ENCODE peak calls at places on chromosomes 5 and 9, in eight cellular contexts. One of them, this sample, is unnamed.

GRCh38 chr9:81499021-81499454 is 190.3 kb downstream of the TLE1 start:
- DNase-seq in coronary artery: no peak
- DNase-seq in heart left ventricle: no peak
- DNase-seq in fibroblast of mammary gland: peak
- DNase-seq in cardiac fibroblast: peak
- DNase-seq in colonic mucosa: no peak
- DNase-seq in bronchial epithelial cell: no peak
- DNase-seq in Peyer's patch: no peak
- DNase-seq in this sample: no peak

GRCh38 chr5:5104550-5104949 is 35.6 kb upstream of the ADAMTS16 start:
- DNase-seq in coronary artery: no peak
- DNase-seq in heart left ventricle: no peak
- DNase-seq in fibroblast of mammary gland: no peak
- DNase-seq in cardiac fibroblast: no peak
- DNase-seq in colonic mucosa: no peak
- DNase-seq in bronchial epithelial cell: peak
- DNase-seq in Peyer's patch: no peak
- DNase-seq in this sample: no peak

GRCh38 chr5:180644825-180645608 is 4.4 kb downstream of the FLT4 start:
- DNase-seq in coronary artery: peak
- DNase-seq in heart left ventricle: no peak
- DNase-seq in fibroblast of mammary gland: no peak
- DNase-seq in cardiac fibroblast: no peak
- DNase-seq in colonic mucosa: no peak
- DNase-seq in bronchial epithelial cell: no peak
- DNase-seq in Peyer's patch: no peak
- DNase-seq in this sample: no peak

GRCh38 chr9:114366334-114367128 is 21.3 kb downstream of the AKNA start:
- DNase-seq in coronary artery: no peak
- DNase-seq in heart left ventricle: no peak
- DNase-seq in fibroblast of mammary gland: peak
- DNase-seq in cardiac fibroblast: peak
- DNase-seq in colonic mucosa: no peak
- DNase-seq in bronchial epithelial cell: peak
- DNase-seq in Peyer's patch: no peak
- DNase-seq in this sample: no peak

GRCh38 chr5:96067902-96068614 is 106.4 kb upstream of the ELL2 start:
- DNase-seq in coronary artery: no peak
- DNase-seq in heart left ventricle: no peak
- DNase-seq in fibroblast of mammary gland: peak
- DNase-seq in cardiac fibroblast: peak
- DNase-seq in colonic mucosa: peak
- DNase-seq in bronchial epithelial cell: peak
- DNase-seq in Peyer's patch: no peak
- DNase-seq in this sample: no peak

GRCh38 chr5:150649108-150649827 is 8.8 kb downstream of the SYNPO start:
- DNase-seq in coronary artery: peak
- DNase-seq in heart left ventricle: peak
- DNase-seq in fibroblast of mammary gland: no peak
- DNase-seq in cardiac fibroblast: no peak
- DNase-seq in colonic mucosa: no peak
- DNase-seq in bronchial epithelial cell: no peak
- DNase-seq in Peyer's patch: no peak
- DNase-seq in this sample: peak

GRCh38 chr9:123419091-123419490 is 63.1 kb downstream of the CRB2 start:
- DNase-seq in coronary artery: no peak
- DNase-seq in heart left ventricle: no peak
- DNase-seq in fibroblast of mammary gland: no peak
- DNase-seq in cardiac fibroblast: no peak
- DNase-seq in colonic mucosa: no peak
- DNase-seq in bronchial epithelial cell: no peak
- DNase-seq in Peyer's patch: no peak
- DNase-seq in this sample: no peak

GRCh38 chr5:28766565-28767158 is 1728.3 kb upstream of the CDH9 start:
- DNase-seq in coronary artery: no peak
- DNase-seq in heart left ventricle: no peak
- DNase-seq in fibroblast of mammary gland: peak
- DNase-seq in cardiac fibroblast: peak
- DNase-seq in colonic mucosa: no peak
- DNase-seq in bronchial epithelial cell: peak
- DNase-seq in Peyer's patch: no peak
- DNase-seq in this sample: no peak

GRCh38 chr9:69157751-69158466 is 16.2 kb upstream of the TJP2 start:
- DNase-seq in coronary artery: no peak
- DNase-seq in heart left ventricle: peak
- DNase-seq in fibroblast of mammary gland: peak
- DNase-seq in cardiac fibroblast: no peak
- DNase-seq in colonic mucosa: no peak
- DNase-seq in bronchial epithelial cell: no peak
- DNase-seq in Peyer's patch: no peak
- DNase-seq in this sample: no peak

GRCh38 chr5:79201206-79201605 is 34.7 kb upstream of the JMY start:
- DNase-seq in coronary artery: no peak
- DNase-seq in heart left ventricle: no peak
- DNase-seq in fibroblast of mammary gland: no peak
- DNase-seq in cardiac fibroblast: no peak
- DNase-seq in colonic mucosa: no peak
- DNase-seq in bronchial epithelial cell: no peak
- DNase-seq in Peyer's patch: no peak
- DNase-seq in this sample: no peak

DNA sequence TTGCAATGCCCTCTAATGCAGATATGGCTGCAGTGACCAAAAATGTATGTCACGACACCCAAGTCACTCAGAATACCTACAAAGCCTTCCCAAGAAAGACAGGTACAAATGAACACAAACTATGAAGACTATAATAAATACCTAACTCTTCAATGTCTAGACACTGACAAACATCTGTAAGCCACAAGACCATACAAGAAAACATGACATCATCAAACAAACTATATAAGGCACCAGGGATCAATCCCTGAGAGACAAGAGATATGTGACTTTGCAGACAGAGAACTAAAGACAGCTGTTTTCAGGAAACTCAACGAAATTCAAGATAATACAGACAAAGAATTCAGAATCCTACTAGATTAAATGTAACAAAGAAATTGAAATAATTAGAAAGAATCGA is 603.7 kb downstream of the CDH9 start:
- DNase-seq in coronary artery: no peak
- DNase-seq in heart left ventricle: no peak
- DNase-seq in fibroblast of mammary gland: no peak
- DNase-seq in cardiac fibroblast: no peak
- DNase-seq in colonic mucosa: no peak
- DNase-seq in bronchial epithelial cell: no peak
- DNase-seq in Peyer's patch: no peak
- DNase-seq in this sample: no peak
- TF ChIP-seq CTCF in coronary artery: no peak
- TF ChIP-seq CTCF in heart left ventricle: no peak
- TF ChIP-seq CTCF in fibroblast of mammary gland: no peak
- TF ChIP-seq CTCF in cardiac fibroblast: no peak
- TF ChIP-seq CTCF in colonic mucosa: no peak
- TF ChIP-seq CTCF in bronchial epithelial cell: no peak
- TF ChIP-seq CTCF in Peyer's patch: no peak
- TF ChIP-seq CTCF in this sample: no peak

GRCh38 chr9:120187758-120188157 is 392.2 kb downstream of the CDK5RAP2 start:
- DNase-seq in coronary artery: peak
- DNase-seq in heart left ventricle: no peak
- DNase-seq in fibroblast of mammary gland: no peak
- DNase-seq in cardiac fibroblast: no peak
- DNase-seq in colonic mucosa: no peak
- DNase-seq in bronchial epithelial cell: no peak
- DNase-seq in Peyer's patch: no peak
- DNase-seq in this sample: no peak
- TF ChIP-seq CTCF in coronary artery: no peak
- TF ChIP-seq CTCF in heart left ventricle: no peak
- TF ChIP-seq CTCF in fibroblast of mammary gland: no peak
- TF ChIP-seq CTCF in cardiac fibroblast: no peak
- TF ChIP-seq CTCF in colonic mucosa: no peak
- TF ChIP-seq CTCF in bronchial epithelial cell: no peak
- TF ChIP-seq CTCF in Peyer's patch: no peak
- TF ChIP-seq CTCF in this sample: no peak

GRCh38 chr9:92728831-92729734 is 35.5 kb downstream of the BICD2 start:
- DNase-seq in coronary artery: no peak
- DNase-seq in heart left ventricle: no peak
- DNase-seq in fibroblast of mammary gland: peak
- DNase-seq in cardiac fibroblast: peak
- DNase-seq in colonic mucosa: no peak
- DNase-seq in bronchial epithelial cell: no peak
- DNase-seq in Peyer's patch: peak
- DNase-seq in this sample: no peak
- TF ChIP-seq CTCF in coronary artery: no peak
- TF ChIP-seq CTCF in heart left ventricle: peak
- TF ChIP-seq CTCF in fibroblast of mammary gland: peak
- TF ChIP-seq CTCF in cardiac fibroblast: peak
- TF ChIP-seq CTCF in colonic mucosa: no peak
- TF ChIP-seq CTCF in bronchial epithelial cell: peak
- TF ChIP-seq CTCF in Peyer's patch: peak
- TF ChIP-seq CTCF in this sample: no peak

DNA sequence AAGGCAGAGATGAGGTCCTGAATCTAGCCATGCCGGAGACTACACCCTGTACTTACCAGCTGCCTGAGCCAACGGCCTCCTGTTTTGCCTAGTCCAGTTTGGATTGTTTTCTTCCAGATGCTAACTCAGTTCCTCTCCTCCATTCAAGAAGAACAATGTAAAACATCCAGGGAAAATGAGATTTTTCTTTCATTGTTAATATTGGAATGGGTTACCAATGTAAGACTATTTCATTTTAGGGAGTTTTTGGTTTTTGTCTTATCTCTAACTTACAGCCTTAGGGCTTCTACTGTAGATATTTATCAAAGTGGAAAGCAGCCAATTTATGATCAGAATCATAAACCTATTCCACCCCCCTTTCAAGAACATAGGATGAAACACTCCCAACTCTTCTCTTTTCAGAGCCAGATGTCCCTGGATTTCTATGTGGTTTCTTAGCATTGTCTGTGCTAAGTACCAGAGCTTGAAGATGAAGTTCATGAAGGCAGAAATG is 3.5 kb upstream of the VDAC1 start:
- DNase-seq in coronary artery: no peak
- DNase-seq in heart left ventricle: no peak
- DNase-seq in fibroblast of mammary gland: no peak
- DNase-seq in cardiac fibroblast: no peak
- DNase-seq in colonic mucosa: no peak
- DNase-seq in bronchial epithelial cell: no peak
- DNase-seq in Peyer's patch: no peak
- DNase-seq in this sample: no peak
- TF ChIP-seq CTCF in coronary artery: no peak
- TF ChIP-seq CTCF in heart left ventricle: no peak
- TF ChIP-seq CTCF in fibroblast of mammary gland: no peak
- TF ChIP-seq CTCF in cardiac fibroblast: no peak
- TF ChIP-seq CTCF in colonic mucosa: no peak
- TF ChIP-seq CTCF in bronchial epithelial cell: no peak
- TF ChIP-seq CTCF in Peyer's patch: no peak
- TF ChIP-seq CTCF in this sample: no peak

GRCh38 chr9:136255896-136256890 is 10.6 kb upstream of the QSOX2 start:
- DNase-seq in coronary artery: no peak
- DNase-seq in heart left ventricle: no peak
- DNase-seq in fibroblast of mammary gland: no peak
- DNase-seq in cardiac fibroblast: no peak
- DNase-seq in colonic mucosa: no peak
- DNase-seq in bronchial epithelial cell: no peak
- DNase-seq in Peyer's patch: no peak
- DNase-seq in this sample: no peak
- TF ChIP-seq CTCF in coronary artery: no peak
- TF ChIP-seq CTCF in heart left ventricle: no peak
- TF ChIP-seq CTCF in fibroblast of mammary gland: no peak
- TF ChIP-seq CTCF in cardiac fibroblast: no peak
- TF ChIP-seq CTCF in colonic mucosa: no peak
- TF ChIP-seq CTCF in bronchial epithelial cell: peak
- TF ChIP-seq CTCF in Peyer's patch: no peak
- TF ChIP-seq CTCF in this sample: no peak

GRCh38 chr5:172845190-172845975 is 11.3 kb downstream of the ERGIC1 start:
- DNase-seq in coronary artery: no peak
- DNase-seq in heart left ventricle: no peak
- DNase-seq in fibroblast of mammary gland: no peak
- DNase-seq in cardiac fibroblast: no peak
- DNase-seq in colonic mucosa: no peak
- DNase-seq in bronchial epithelial cell: no peak
- DNase-seq in Peyer's patch: no peak
- DNase-seq in this sample: no peak

GRCh38 chr5:172844577-172844838 is 10.5 kb downstream of the ERGIC1 start:
- DNase-seq in coronary artery: no peak
- DNase-seq in heart left ventricle: no peak
- DNase-seq in fibroblast of mammary gland: no peak
- DNase-seq in cardiac fibroblast: no peak
- DNase-seq in colonic mucosa: no peak
- DNase-seq in bronchial epithelial cell: no peak
- DNase-seq in Peyer's patch: no peak
- DNase-seq in this sample: no peak

GRCh38 chr5:172846249-172846648 is 12.2 kb downstream of the ERGIC1 start:
- DNase-seq in coronary artery: no peak
- DNase-seq in heart left ventricle: no peak
- DNase-seq in fibroblast of mammary gland: no peak
- DNase-seq in cardiac fibroblast: no peak
- DNase-seq in colonic mucosa: no peak
- DNase-seq in bronchial epithelial cell: peak
- DNase-seq in Peyer's patch: no peak
- DNase-seq in this sample: no peak

GRCh38 chr5:172846677-172847076 is 12.6 kb downstream of the ERGIC1 start:
- DNase-seq in coronary artery: no peak
- DNase-seq in heart left ventricle: no peak
- DNase-seq in fibroblast of mammary gland: no peak
- DNase-seq in cardiac fibroblast: no peak
- DNase-seq in colonic mucosa: no peak
- DNase-seq in bronchial epithelial cell: no peak
- DNase-seq in Peyer's patch: no peak
- DNase-seq in this sample: no peak

DNA sequence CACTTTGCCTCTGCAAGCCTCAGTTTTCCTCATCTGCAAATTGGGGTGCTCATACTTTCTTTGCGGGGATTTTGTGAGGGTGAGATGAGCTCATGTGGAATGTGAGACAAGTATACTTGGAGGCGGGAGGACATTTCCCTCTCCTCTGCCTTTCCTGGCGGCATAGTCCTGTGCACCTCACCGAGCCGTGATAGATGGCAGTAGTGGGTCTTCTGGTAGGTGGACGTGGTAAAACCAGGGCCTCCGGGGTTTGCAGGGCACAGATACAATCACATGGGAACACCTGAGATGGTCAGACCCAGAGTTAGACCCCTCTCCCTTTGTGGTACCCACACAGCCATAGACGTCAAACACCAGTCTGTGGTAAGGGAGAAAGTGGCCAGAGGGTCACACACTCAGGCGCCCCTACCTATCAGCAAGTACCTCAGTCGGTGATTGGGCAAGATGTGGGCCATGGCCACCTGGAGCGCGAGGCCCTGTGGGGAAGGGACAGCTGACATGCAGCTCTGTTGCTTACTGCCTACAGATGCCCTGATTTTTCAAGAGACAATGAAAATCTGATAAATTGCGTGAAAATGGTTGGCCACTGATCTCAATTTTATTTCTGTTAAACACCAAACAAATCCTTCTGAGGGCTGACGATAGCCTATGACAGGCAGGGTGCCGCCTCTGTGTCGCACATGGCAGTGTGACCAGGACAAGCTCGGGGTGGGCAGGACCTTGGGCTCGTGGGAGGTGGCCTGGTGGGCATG is 9.9 kb downstream of the ERGIC1 start:
- DNase-seq in coronary artery: no peak
- DNase-seq in heart left ventricle: no peak
- DNase-seq in fibroblast of mammary gland: no peak
- DNase-seq in cardiac fibroblast: no peak
- DNase-seq in colonic mucosa: no peak
- DNase-seq in bronchial epithelial cell: no peak
- DNase-seq in Peyer's patch: no peak
- DNase-seq in this sample: no peak
- TF ChIP-seq CTCF in coronary artery: no peak
- TF ChIP-seq CTCF in heart left ventricle: no peak
- TF ChIP-seq CTCF in fibroblast of mammary gland: no peak
- TF ChIP-seq CTCF in cardiac fibroblast: no peak
- TF ChIP-seq CTCF in colonic mucosa: no peak
- TF ChIP-seq CTCF in bronchial epithelial cell: no peak
- TF ChIP-seq CTCF in Peyer's patch: no peak
- TF ChIP-seq CTCF in this sample: no peak

This sample was measured in ovary.